ENCODE peak calls at places on chromosome 18, in seven cellular contexts. One of them, this sample, is unnamed.

GRCh38 chr18:75253784-75254183 is 43.2 kb downstream of the TSHZ1 start:
- DNase-seq in stimulated activated CD4-positive, alpha-beta T cell treated with anti-CD3 and anti-CD28 coated beads, Interleukin-4, amount 100 ng/mL, for 48 hours: no peak
- DNase-seq in coronary artery: no peak
- DNase-seq in activated CD4-positive, alpha-beta T cell treated with anti-CD3 and anti-CD28 coated beads, Interleukin-2, amount 10 ng/mL, durations not matched to agents 7 days and 5 days: no peak
- DNase-seq in astrocyte of the spinal cord: peak
- DNase-seq in NCI-H774: no peak
- DNase-seq in neural crest cell: no peak
- DNase-seq in this sample: no peak

GRCh38 chr18:27942706-27943105 is 234.2 kb downstream of the CDH2 start:
- DNase-seq in stimulated activated CD4-positive, alpha-beta T cell treated with anti-CD3 and anti-CD28 coated beads, Interleukin-4, amount 100 ng/mL, for 48 hours: no peak
- DNase-seq in coronary artery: no peak
- DNase-seq in activated CD4-positive, alpha-beta T cell treated with anti-CD3 and anti-CD28 coated beads, Interleukin-2, amount 10 ng/mL, durations not matched to agents 7 days and 5 days: no peak
- DNase-seq in astrocyte of the spinal cord: peak
- DNase-seq in NCI-H774: no peak
- DNase-seq in neural crest cell: no peak
- DNase-seq in this sample: no peak

GRCh38 chr18:58314284-58314683 is 270.3 kb downstream of the NEDD4L start:
- DNase-seq in stimulated activated CD4-positive, alpha-beta T cell treated with anti-CD3 and anti-CD28 coated beads, Interleukin-4, amount 100 ng/mL, for 48 hours: no peak
- DNase-seq in coronary artery: no peak
- DNase-seq in activated CD4-positive, alpha-beta T cell treated with anti-CD3 and anti-CD28 coated beads, Interleukin-2, amount 10 ng/mL, durations not matched to agents 7 days and 5 days: no peak
- DNase-seq in astrocyte of the spinal cord: peak
- DNase-seq in NCI-H774: no peak
- DNase-seq in neural crest cell: no peak
- DNase-seq in this sample: peak

GRCh38 chr18:2655954-2656236 is 369 bp downstream of the SMCHD1 start:
- DNase-seq in stimulated activated CD4-positive, alpha-beta T cell treated with anti-CD3 and anti-CD28 coated beads, Interleukin-4, amount 100 ng/mL, for 48 hours: no peak
- DNase-seq in coronary artery: no peak
- DNase-seq in activated CD4-positive, alpha-beta T cell treated with anti-CD3 and anti-CD28 coated beads, Interleukin-2, amount 10 ng/mL, durations not matched to agents 7 days and 5 days: no peak
- DNase-seq in astrocyte of the spinal cord: no peak
- DNase-seq in NCI-H774: no peak
- DNase-seq in neural crest cell: no peak
- DNase-seq in this sample: no peak

GRCh38 chr18:23114171-23114881 is 21.0 kb upstream of the CABLES1 start:
- DNase-seq in stimulated activated CD4-positive, alpha-beta T cell treated with anti-CD3 and anti-CD28 coated beads, Interleukin-4, amount 100 ng/mL, for 48 hours: no peak
- DNase-seq in coronary artery: no peak
- DNase-seq in activated CD4-positive, alpha-beta T cell treated with anti-CD3 and anti-CD28 coated beads, Interleukin-2, amount 10 ng/mL, durations not matched to agents 7 days and 5 days: no peak
- DNase-seq in astrocyte of the spinal cord: peak
- DNase-seq in NCI-H774: no peak
- DNase-seq in neural crest cell: no peak
- DNase-seq in this sample: no peak

GRCh38 chr18:60676807-60677206 is 304.2 kb upstream of the MC4R start:
- DNase-seq in stimulated activated CD4-positive, alpha-beta T cell treated with anti-CD3 and anti-CD28 coated beads, Interleukin-4, amount 100 ng/mL, for 48 hours: no peak
- DNase-seq in coronary artery: no peak
- DNase-seq in activated CD4-positive, alpha-beta T cell treated with anti-CD3 and anti-CD28 coated beads, Interleukin-2, amount 10 ng/mL, durations not matched to agents 7 days and 5 days: no peak
- DNase-seq in astrocyte of the spinal cord: no peak
- DNase-seq in NCI-H774: no peak
- DNase-seq in neural crest cell: no peak
- DNase-seq in this sample: no peak

GRCh38 chr18:63528863-63529492 is 13.2 kb upstream of the SERPINB12 start:
- DNase-seq in stimulated activated CD4-positive, alpha-beta T cell treated with anti-CD3 and anti-CD28 coated beads, Interleukin-4, amount 100 ng/mL, for 48 hours: no peak
- DNase-seq in coronary artery: no peak
- DNase-seq in activated CD4-positive, alpha-beta T cell treated with anti-CD3 and anti-CD28 coated beads, Interleukin-2, amount 10 ng/mL, durations not matched to agents 7 days and 5 days: no peak
- DNase-seq in astrocyte of the spinal cord: no peak
- DNase-seq in NCI-H774: no peak
- DNase-seq in neural crest cell: no peak
- DNase-seq in this sample: no peak

GRCh38 chr18:79974025-79974424 is 9.6 kb downstream of the HSBP1L1 start:
- DNase-seq in stimulated activated CD4-positive, alpha-beta T cell treated with anti-CD3 and anti-CD28 coated beads, Interleukin-4, amount 100 ng/mL, for 48 hours: no peak
- DNase-seq in coronary artery: no peak
- DNase-seq in activated CD4-positive, alpha-beta T cell treated with anti-CD3 and anti-CD28 coated beads, Interleukin-2, amount 10 ng/mL, durations not matched to agents 7 days and 5 days: no peak
- DNase-seq in astrocyte of the spinal cord: no peak
- DNase-seq in NCI-H774: no peak
- DNase-seq in neural crest cell: no peak
- DNase-seq in this sample: no peak

GRCh38 chr18:5237083-5237722 is 40.1 kb upstream of the AKAIN1 start:
- DNase-seq in stimulated activated CD4-positive, alpha-beta T cell treated with anti-CD3 and anti-CD28 coated beads, Interleukin-4, amount 100 ng/mL, for 48 hours: no peak
- DNase-seq in coronary artery: peak
- DNase-seq in activated CD4-positive, alpha-beta T cell treated with anti-CD3 and anti-CD28 coated beads, Interleukin-2, amount 10 ng/mL, durations not matched to agents 7 days and 5 days: no peak
- DNase-seq in astrocyte of the spinal cord: no peak
- DNase-seq in NCI-H774: peak
- DNase-seq in neural crest cell: no peak
- DNase-seq in this sample: no peak

GRCh38 chr18:8990276-8991031 is 112.0 kb upstream of the NDUFV2 start:
- DNase-seq in stimulated activated CD4-positive, alpha-beta T cell treated with anti-CD3 and anti-CD28 coated beads, Interleukin-4, amount 100 ng/mL, for 48 hours: no peak
- DNase-seq in coronary artery: no peak
- DNase-seq in activated CD4-positive, alpha-beta T cell treated with anti-CD3 and anti-CD28 coated beads, Interleukin-2, amount 10 ng/mL, durations not matched to agents 7 days and 5 days: no peak
- DNase-seq in astrocyte of the spinal cord: peak
- DNase-seq in NCI-H774: no peak
- DNase-seq in neural crest cell: no peak
- DNase-seq in this sample: peak

GRCh38 chr18:75075016-75075305 is 134.0 kb downstream of the PTGR3 start:
- DNase-seq in stimulated activated CD4-positive, alpha-beta T cell treated with anti-CD3 and anti-CD28 coated beads, Interleukin-4, amount 100 ng/mL, for 48 hours: no peak
- DNase-seq in coronary artery: no peak
- DNase-seq in activated CD4-positive, alpha-beta T cell treated with anti-CD3 and anti-CD28 coated beads, Interleukin-2, amount 10 ng/mL, durations not matched to agents 7 days and 5 days: no peak
- DNase-seq in astrocyte of the spinal cord: no peak
- DNase-seq in NCI-H774: no peak
- DNase-seq in neural crest cell: no peak
- DNase-seq in this sample: no peak

GRCh38 chr18:79604913-79605235 is 74.7 kb upstream of the CTDP1 start:
- DNase-seq in stimulated activated CD4-positive, alpha-beta T cell treated with anti-CD3 and anti-CD28 coated beads, Interleukin-4, amount 100 ng/mL, for 48 hours: no peak
- DNase-seq in coronary artery: no peak
- DNase-seq in activated CD4-positive, alpha-beta T cell treated with anti-CD3 and anti-CD28 coated beads, Interleukin-2, amount 10 ng/mL, durations not matched to agents 7 days and 5 days: no peak
- DNase-seq in astrocyte of the spinal cord: no peak
- DNase-seq in NCI-H774: no peak
- DNase-seq in neural crest cell: no peak
- DNase-seq in this sample: no peak

GRCh38 chr18:80210312-80211083 is 36.8 kb downstream of the PARD6G start:
- DNase-seq in stimulated activated CD4-positive, alpha-beta T cell treated with anti-CD3 and anti-CD28 coated beads, Interleukin-4, amount 100 ng/mL, for 48 hours: no peak
- DNase-seq in coronary artery: no peak
- DNase-seq in activated CD4-positive, alpha-beta T cell treated with anti-CD3 and anti-CD28 coated beads, Interleukin-2, amount 10 ng/mL, durations not matched to agents 7 days and 5 days: no peak
- DNase-seq in astrocyte of the spinal cord: no peak
- DNase-seq in NCI-H774: no peak
- DNase-seq in neural crest cell: no peak
- DNase-seq in this sample: no peak

GRCh38 chr18:36532394-36532793 is 234.9 kb downstream of the FHOD3 start:
- DNase-seq in stimulated activated CD4-positive, alpha-beta T cell treated with anti-CD3 and anti-CD28 coated beads, Interleukin-4, amount 100 ng/mL, for 48 hours: no peak
- DNase-seq in coronary artery: no peak
- DNase-seq in activated CD4-positive, alpha-beta T cell treated with anti-CD3 and anti-CD28 coated beads, Interleukin-2, amount 10 ng/mL, durations not matched to agents 7 days and 5 days: no peak
- DNase-seq in astrocyte of the spinal cord: peak
- DNase-seq in NCI-H774: no peak
- DNase-seq in neural crest cell: no peak
- DNase-seq in this sample: no peak

GRCh38 chr18:57923606-57924005 is 120.4 kb upstream of the NEDD4L start:
- DNase-seq in stimulated activated CD4-positive, alpha-beta T cell treated with anti-CD3 and anti-CD28 coated beads, Interleukin-4, amount 100 ng/mL, for 48 hours: no peak
- DNase-seq in coronary artery: no peak
- DNase-seq in activated CD4-positive, alpha-beta T cell treated with anti-CD3 and anti-CD28 coated beads, Interleukin-2, amount 10 ng/mL, durations not matched to agents 7 days and 5 days: no peak
- DNase-seq in astrocyte of the spinal cord: no peak
- DNase-seq in NCI-H774: no peak
- DNase-seq in neural crest cell: no peak
- DNase-seq in this sample: no peak

GRCh38 chr18:74682141-74682997 is 84.7 kb downstream of the ZNF407 start:
- DNase-seq in stimulated activated CD4-positive, alpha-beta T cell treated with anti-CD3 and anti-CD28 coated beads, Interleukin-4, amount 100 ng/mL, for 48 hours: no peak
- DNase-seq in coronary artery: no peak
- DNase-seq in activated CD4-positive, alpha-beta T cell treated with anti-CD3 and anti-CD28 coated beads, Interleukin-2, amount 10 ng/mL, durations not matched to agents 7 days and 5 days: no peak
- DNase-seq in astrocyte of the spinal cord: peak
- DNase-seq in NCI-H774: no peak
- DNase-seq in neural crest cell: no peak
- DNase-seq in this sample: no peak

GRCh38 chr18:73688851-73689659 is 458.6 kb downstream of the FBXO15 start:
- DNase-seq in stimulated activated CD4-positive, alpha-beta T cell treated with anti-CD3 and anti-CD28 coated beads, Interleukin-4, amount 100 ng/mL, for 48 hours: no peak
- DNase-seq in coronary artery: no peak
- DNase-seq in activated CD4-positive, alpha-beta T cell treated with anti-CD3 and anti-CD28 coated beads, Interleukin-2, amount 10 ng/mL, durations not matched to agents 7 days and 5 days: no peak
- DNase-seq in astrocyte of the spinal cord: peak
- DNase-seq in NCI-H774: no peak
- DNase-seq in neural crest cell: no peak
- DNase-seq in this sample: no peak

GRCh38 chr18:57004366-57005121 is 142.3 kb upstream of the BOD1L2 start:
- DNase-seq in stimulated activated CD4-positive, alpha-beta T cell treated with anti-CD3 and anti-CD28 coated beads, Interleukin-4, amount 100 ng/mL, for 48 hours: no peak
- DNase-seq in coronary artery: no peak
- DNase-seq in activated CD4-positive, alpha-beta T cell treated with anti-CD3 and anti-CD28 coated beads, Interleukin-2, amount 10 ng/mL, durations not matched to agents 7 days and 5 days: no peak
- DNase-seq in astrocyte of the spinal cord: peak
- DNase-seq in NCI-H774: no peak
- DNase-seq in neural crest cell: no peak
- DNase-seq in this sample: no peak

GRCh38 chr18:74392323-74392722 is 64.8 kb downstream of the DIPK1C start:
- DNase-seq in stimulated activated CD4-positive, alpha-beta T cell treated with anti-CD3 and anti-CD28 coated beads, Interleukin-4, amount 100 ng/mL, for 48 hours: no peak
- DNase-seq in coronary artery: no peak
- DNase-seq in activated CD4-positive, alpha-beta T cell treated with anti-CD3 and anti-CD28 coated beads, Interleukin-2, amount 10 ng/mL, durations not matched to agents 7 days and 5 days: no peak
- DNase-seq in astrocyte of the spinal cord: no peak
- DNase-seq in NCI-H774: no peak
- DNase-seq in neural crest cell: no peak
- DNase-seq in this sample: peak

GRCh38 chr18:57586243-57587049 is at the start of gene FECH:
- DNase-seq in stimulated activated CD4-positive, alpha-beta T cell treated with anti-CD3 and anti-CD28 coated beads, Interleukin-4, amount 100 ng/mL, for 48 hours: peak
- DNase-seq in coronary artery: peak
- DNase-seq in activated CD4-positive, alpha-beta T cell treated with anti-CD3 and anti-CD28 coated beads, Interleukin-2, amount 10 ng/mL, durations not matched to agents 7 days and 5 days: peak
- DNase-seq in astrocyte of the spinal cord: peak
- DNase-seq in NCI-H774: peak
- DNase-seq in neural crest cell: peak
- DNase-seq in this sample: peak

GRCh38 chr18:3690682-3691066 is 240.7 kb downstream of the TGIF1 start:
- DNase-seq in stimulated activated CD4-positive, alpha-beta T cell treated with anti-CD3 and anti-CD28 coated beads, Interleukin-4, amount 100 ng/mL, for 48 hours: no peak
- DNase-seq in coronary artery: no peak
- DNase-seq in activated CD4-positive, alpha-beta T cell treated with anti-CD3 and anti-CD28 coated beads, Interleukin-2, amount 10 ng/mL, durations not matched to agents 7 days and 5 days: no peak
- DNase-seq in astrocyte of the spinal cord: no peak
- DNase-seq in NCI-H774: no peak
- DNase-seq in neural crest cell: no peak
- DNase-seq in this sample: no peak

GRCh38 chr18:8001711-8002110 is 434.6 kb downstream of the PTPRM start:
- DNase-seq in stimulated activated CD4-positive, alpha-beta T cell treated with anti-CD3 and anti-CD28 coated beads, Interleukin-4, amount 100 ng/mL, for 48 hours: no peak
- DNase-seq in coronary artery: no peak
- DNase-seq in activated CD4-positive, alpha-beta T cell treated with anti-CD3 and anti-CD28 coated beads, Interleukin-2, amount 10 ng/mL, durations not matched to agents 7 days and 5 days: no peak
- DNase-seq in astrocyte of the spinal cord: peak
- DNase-seq in NCI-H774: no peak
- DNase-seq in neural crest cell: no peak
- DNase-seq in this sample: no peak

GRCh38 chr18:8839285-8839684 is 133.9 kb downstream of the MTCL1 start:
- DNase-seq in stimulated activated CD4-positive, alpha-beta T cell treated with anti-CD3 and anti-CD28 coated beads, Interleukin-4, amount 100 ng/mL, for 48 hours: no peak
- DNase-seq in coronary artery: no peak
- DNase-seq in activated CD4-positive, alpha-beta T cell treated with anti-CD3 and anti-CD28 coated beads, Interleukin-2, amount 10 ng/mL, durations not matched to agents 7 days and 5 days: no peak
- DNase-seq in astrocyte of the spinal cord: no peak
- DNase-seq in NCI-H774: no peak
- DNase-seq in neural crest cell: no peak
- DNase-seq in this sample: no peak

GRCh38 chr18:9428301-9428706 is 47.0 kb upstream of the RALBP1 start:
- DNase-seq in stimulated activated CD4-positive, alpha-beta T cell treated with anti-CD3 and anti-CD28 coated beads, Interleukin-4, amount 100 ng/mL, for 48 hours: no peak
- DNase-seq in coronary artery: no peak
- DNase-seq in activated CD4-positive, alpha-beta T cell treated with anti-CD3 and anti-CD28 coated beads, Interleukin-2, amount 10 ng/mL, durations not matched to agents 7 days and 5 days: no peak
- DNase-seq in astrocyte of the spinal cord: no peak
- DNase-seq in NCI-H774: peak
- DNase-seq in neural crest cell: no peak
- DNase-seq in this sample: no peak

GRCh38 chr18:78898066-78898465 is 81.6 kb upstream of the SALL3 start:
- DNase-seq in stimulated activated CD4-positive, alpha-beta T cell treated with anti-CD3 and anti-CD28 coated beads, Interleukin-4, amount 100 ng/mL, for 48 hours: no peak
- DNase-seq in coronary artery: peak
- DNase-seq in activated CD4-positive, alpha-beta T cell treated with anti-CD3 and anti-CD28 coated beads, Interleukin-2, amount 10 ng/mL, durations not matched to agents 7 days and 5 days: no peak
- DNase-seq in astrocyte of the spinal cord: no peak
- DNase-seq in NCI-H774: no peak
- DNase-seq in neural crest cell: no peak
- DNase-seq in this sample: no peak

GRCh38 chr18:62847081-62847480 is 131.7 kb downstream of the PHLPP1 start:
- DNase-seq in stimulated activated CD4-positive, alpha-beta T cell treated with anti-CD3 and anti-CD28 coated beads, Interleukin-4, amount 100 ng/mL, for 48 hours: no peak
- DNase-seq in coronary artery: no peak
- DNase-seq in activated CD4-positive, alpha-beta T cell treated with anti-CD3 and anti-CD28 coated beads, Interleukin-2, amount 10 ng/mL, durations not matched to agents 7 days and 5 days: no peak
- DNase-seq in astrocyte of the spinal cord: no peak
- DNase-seq in NCI-H774: no peak
- DNase-seq in neural crest cell: no peak
- DNase-seq in this sample: no peak

GRCh38 chr18:14093526-14093925 is 38.7 kb downstream of the ZNF519 start:
- DNase-seq in stimulated activated CD4-positive, alpha-beta T cell treated with anti-CD3 and anti-CD28 coated beads, Interleukin-4, amount 100 ng/mL, for 48 hours: no peak
- DNase-seq in coronary artery: no peak
- DNase-seq in activated CD4-positive, alpha-beta T cell treated with anti-CD3 and anti-CD28 coated beads, Interleukin-2, amount 10 ng/mL, durations not matched to agents 7 days and 5 days: no peak
- DNase-seq in astrocyte of the spinal cord: no peak
- DNase-seq in NCI-H774: no peak
- DNase-seq in neural crest cell: no peak
- DNase-seq in this sample: no peak

GRCh38 chr18:48934708-48935432 is 15.9 kb downstream of the SMAD7 start:
- DNase-seq in stimulated activated CD4-positive, alpha-beta T cell treated with anti-CD3 and anti-CD28 coated beads, Interleukin-4, amount 100 ng/mL, for 48 hours: no peak
- DNase-seq in coronary artery: peak
- DNase-seq in activated CD4-positive, alpha-beta T cell treated with anti-CD3 and anti-CD28 coated beads, Interleukin-2, amount 10 ng/mL, durations not matched to agents 7 days and 5 days: no peak
- DNase-seq in astrocyte of the spinal cord: no peak
- DNase-seq in NCI-H774: no peak
- DNase-seq in neural crest cell: no peak
- DNase-seq in this sample: no peak

GRCh38 chr18:48796491-48797205 is 154.1 kb downstream of the SMAD7 start:
- DNase-seq in stimulated activated CD4-positive, alpha-beta T cell treated with anti-CD3 and anti-CD28 coated beads, Interleukin-4, amount 100 ng/mL, for 48 hours: no peak
- DNase-seq in coronary artery: peak
- DNase-seq in activated CD4-positive, alpha-beta T cell treated with anti-CD3 and anti-CD28 coated beads, Interleukin-2, amount 10 ng/mL, durations not matched to agents 7 days and 5 days: no peak
- DNase-seq in astrocyte of the spinal cord: no peak
- DNase-seq in NCI-H774: no peak
- DNase-seq in neural crest cell: no peak
- DNase-seq in this sample: peak

GRCh38 chr18:3466051-3466450 is 16.1 kb downstream of the TGIF1 start:
- DNase-seq in stimulated activated CD4-positive, alpha-beta T cell treated with anti-CD3 and anti-CD28 coated beads, Interleukin-4, amount 100 ng/mL, for 48 hours: no peak
- DNase-seq in coronary artery: no peak
- DNase-seq in activated CD4-positive, alpha-beta T cell treated with anti-CD3 and anti-CD28 coated beads, Interleukin-2, amount 10 ng/mL, durations not matched to agents 7 days and 5 days: no peak
- DNase-seq in astrocyte of the spinal cord: peak
- DNase-seq in NCI-H774: no peak
- DNase-seq in neural crest cell: no peak
- DNase-seq in this sample: no peak

GRCh38 chr18:40877096-40877495 is 1077.9 kb upstream of the PIK3C3 start:
- DNase-seq in stimulated activated CD4-positive, alpha-beta T cell treated with anti-CD3 and anti-CD28 coated beads, Interleukin-4, amount 100 ng/mL, for 48 hours: no peak
- DNase-seq in coronary artery: no peak
- DNase-seq in activated CD4-positive, alpha-beta T cell treated with anti-CD3 and anti-CD28 coated beads, Interleukin-2, amount 10 ng/mL, durations not matched to agents 7 days and 5 days: no peak
- DNase-seq in astrocyte of the spinal cord: peak
- DNase-seq in NCI-H774: no peak
- DNase-seq in neural crest cell: no peak
- DNase-seq in this sample: no peak

GRCh38 chr18:26819046-26819445 is 46.5 kb downstream of the AQP4 start:
- DNase-seq in stimulated activated CD4-positive, alpha-beta T cell treated with anti-CD3 and anti-CD28 coated beads, Interleukin-4, amount 100 ng/mL, for 48 hours: no peak
- DNase-seq in coronary artery: no peak
- DNase-seq in activated CD4-positive, alpha-beta T cell treated with anti-CD3 and anti-CD28 coated beads, Interleukin-2, amount 10 ng/mL, durations not matched to agents 7 days and 5 days: no peak
- DNase-seq in astrocyte of the spinal cord: no peak
- DNase-seq in NCI-H774: no peak
- DNase-seq in neural crest cell: no peak
- DNase-seq in this sample: no peak